ENCODE peak calls at places on chromosomes 2 and 18, in five cellular contexts. Q is HT-29; Z is smooth muscle cell of the brain vasculature; K is stimulated activated CD4-positive, alpha-beta T cell treated with anti-CD3 and anti-CD28 coated beads, Interleukin-2, amount 100 ng/mL, for 48 hours; O is GM03348. J is an unnamed sample.

GRCh38 chr2:166634706-166635105 is 140.7 kb upstream of the SCN7A start:
- DNase-seq in O (no peak), K (no peak), Q (no peak), Z (no peak), J (no peak)

GRCh38 chr2:19460761-19461160 is 102.3 kb upstream of the OSR1 start:
- DNase-seq in O (no peak), Z (no peak), K (no peak), Q (no peak), J (no peak)

GRCh38 chr18:11733031-11733430 is 44.0 kb downstream of the GNAL start:
- DNase-seq in Z (peak), Q (peak), K (peak), O (peak), J (peak)

GRCh38 chr2:174395284-174395968 is at the start of gene SCRN3:
- DNase-seq in O (peak), Q (peak), K (peak), Z (peak), J (peak)

GRCh38 chr2:16774980-16775963 is 109.6 kb upstream of the CYRIA start:
- DNase-seq in Q (no peak), K (no peak), O (no peak), Z (no peak), J (no peak)

GRCh38 chr18:44781890-44782289 is 101.2 kb downstream of the SETBP1 start:
- DNase-seq in K (no peak), Z (no peak), O (peak), Q (no peak), J (no peak)

GRCh38 chr2:75560022-75560767 is 544 bp downstream of the EVA1A start:
- DNase-seq in Z (no peak), Q (no peak), K (no peak), O (peak), J (peak)

GRCh38 chr18:9117980-9118841 is 15.7 kb downstream of the NDUFV2 start:
- DNase-seq in K (no peak), Q (no peak), Z (no peak), O (no peak), J (no peak)

GRCh38 chr18:70337139-70337972 is 48.5 kb downstream of the SOCS6 start:
- DNase-seq in K (no peak), Z (peak), Q (peak), O (peak), J (no peak)

GRCh38 chr2:20181761-20182160 is 43.2 kb downstream of the SDC1 start:
- DNase-seq in K (no peak), O (no peak), Z (no peak), Q (no peak), J (no peak)

GRCh38 chr2:15278296-15278695 is 282.8 kb downstream of the NBAS start:
- DNase-seq in Q (no peak), K (no peak), O (no peak), Z (no peak), J (no peak)